ENCODE peak calls at places on chromosomes 12 and 14, in eight cellular contexts. E, U, V, H, W, O, J and T are unnamed samples.

GRCh38 chr12:67239061-67239460 is 30.1 kb upstream of the CAND1 start:
- DNase-seq in E (peak; percentile 48), U (no peak), V (no peak), H (no peak), W (no peak), O (no peak), J (no peak), T (no peak)

GRCh38 chr14:95500772-95501401 is 15.6 kb downstream of the SYNE3 start:
- DNase-seq in E (peak; percentile 50), U (no peak), V (no peak), H (peak; percentile 53), W (no peak), O (peak; percentile 69), J (peak; percentile 60), T (no peak)

GRCh38 chr12:58671196-58671595 is 249.1 kb downstream of the LRIG3 start:
- DNase-seq in E (peak; percentile 4), U (no peak), V (no peak), H (no peak), W (no peak), O (no peak), J (no peak), T (no peak)

GRCh38 chr12:90940872-90941499 is 14.0 kb downstream of the CCER1 start:
- DNase-seq in E (peak; percentile 71), U (no peak), V (peak; percentile 65), H (no peak), W (no peak), O (no peak), J (no peak), T (no peak)

GRCh38 chr12:76921072-76921471 is 42.3 kb upstream of the CSRP2 start:
- DNase-seq in E (no peak), U (no peak), V (no peak), H (no peak), W (no peak), O (no peak), J (peak; percentile 20), T (no peak)

GRCh38 chr14:24172871-24173281 is 996 bp downstream of the REC8 start:
- DNase-seq in E (no peak), U (no peak), V (no peak), H (no peak), W (no peak), O (no peak), J (no peak), T (no peak)

GRCh38 chr14:30034049-30034635 is 106.5 kb upstream of the PRKD1 start:
- DNase-seq in E (peak; percentile 6), U (no peak), V (peak; percentile 63), H (no peak), W (no peak), O (no peak), J (no peak), T (peak; percentile 28)

GRCh38 chr12:11963841-11964471 is 106.8 kb upstream of the BCL2L14 start:
- DNase-seq in E (no peak), U (no peak), V (no peak), H (no peak), W (no peak), O (no peak), J (no peak), T (peak; percentile 23)

GRCh38 chr14:31787377-31787776 is 226.2 kb downstream of the NUBPL start:
- DNase-seq in E (peak; percentile 66), U (no peak), V (no peak), H (no peak), W (no peak), O (no peak), J (no peak), T (no peak)

GRCh38 chr12:27207626-27208413 is 36.3 kb upstream of the STK38L start:
- DNase-seq in E (peak; percentile 54), U (no peak), V (no peak), H (no peak), W (no peak), O (no peak), J (no peak), T (no peak)

GRCh38 chr14:90567991-90568390 is 171.2 kb downstream of the CALM1 start:
- DNase-seq in E (no peak), U (no peak), V (peak; percentile 36), H (no peak), W (no peak), O (no peak), J (no peak), T (no peak)

GRCh38 chr12:132761032-132761910 is at the start of gene ANKLE2:
- DNase-seq in E (peak; percentile 35), U (peak; percentile 68), V (peak; percentile 50), H (peak; percentile 50), W (peak; percentile 54), O (peak; percentile 34), J (peak; percentile 56), T (peak; percentile 94)

GRCh38 chr14:103735022-103735421 is 19.4 kb downstream of the ZFYVE21 start:
- DNase-seq in E (no peak), U (no peak), V (no peak), H (no peak), W (no peak), O (peak; percentile 22), J (no peak), T (peak; percentile 54)

GRCh38 chr14:104387000-104387384 is 192.6 kb upstream of the C14orf180 start:
- DNase-seq in E (no peak), U (peak; percentile 31), V (no peak), H (no peak), W (no peak), O (peak; percentile 7), J (no peak), T (peak; percentile 52)

GRCh38 chr12:120466560-120467315 is 2.8 kb downstream of the SRSF9 start:
- DNase-seq in E (peak; percentile 37), U (peak; percentile 56), V (peak; percentile 77), H (no peak), W (no peak), O (no peak), J (peak; percentile 78), T (no peak)

GRCh38 chr12:128629979-128630378 is 193.8 kb downstream of the SLC15A4 start:
- DNase-seq in E (no peak), U (no peak), V (no peak), H (no peak), W (no peak), O (no peak), J (no peak), T (no peak)

GRCh38 chr14:100330396-100330931 is 7.3 kb downstream of the SLC25A47 start:
- DNase-seq in E (no peak), U (no peak), V (no peak), H (no peak), W (no peak), O (no peak), J (no peak), T (peak; percentile 70)

GRCh38 chr14:58878740-58879139 is 241.0 kb downstream of the DACT1 start:
- DNase-seq in E (peak; percentile 21), U (no peak), V (peak; percentile 3), H (no peak), W (no peak), O (no peak), J (no peak), T (peak; percentile 5)

GRCh38 chr12:46926536-46926935 is 100.7 kb upstream of the SLC38A4 start:
- DNase-seq in E (no peak), U (no peak), V (no peak), H (no peak), W (no peak), O (no peak), J (no peak), T (no peak)

GRCh38 chr14:21498540-21499526 is 12.3 kb downstream of the METTL3 start:
- DNase-seq in E (peak; percentile 47), U (no peak), V (peak; percentile 95), H (no peak), W (no peak), O (no peak), J (no peak), T (peak; percentile 56)

GRCh38 chr12:53930591-53931255 is 7.9 kb upstream of the HOXC13 start:
- DNase-seq in E (no peak), U (no peak), V (peak; percentile 49), H (no peak), W (no peak), O (no peak), J (no peak), T (peak; percentile 34)
- H3K27me3 ChIP-seq in E (peaks cover 73% of the 10 kb centered on the region), U (peaks cover 52% of the 10 kb centered on the region), V (peaks cover 100% of the 10 kb centered on the region), H (peaks cover 100% of the 10 kb centered on the region), W (peaks cover 40% of the 10 kb centered on the region), O (peaks cover 15% of the 10 kb centered on the region), J (no peaks in the 10 kb centered on the region), T (peaks cover 100% of the 10 kb centered on the region)

GRCh38 chr12:111091036-111091435 is 170.7 kb upstream of the MYL2 start:
- DNase-seq in E (no peak), U (no peak), V (no peak), H (no peak), W (no peak), O (no peak), J (no peak), T (no peak)
- H3K4me3 ChIP-seq in E (no peak overlapping the region), U (no peak overlapping the region), V (no peak overlapping the region), H (no peak overlapping the region), W (no peak overlapping the region), O (no peak overlapping the region), J (no peak overlapping the region), T (no peak overlapping the region)

DNA sequence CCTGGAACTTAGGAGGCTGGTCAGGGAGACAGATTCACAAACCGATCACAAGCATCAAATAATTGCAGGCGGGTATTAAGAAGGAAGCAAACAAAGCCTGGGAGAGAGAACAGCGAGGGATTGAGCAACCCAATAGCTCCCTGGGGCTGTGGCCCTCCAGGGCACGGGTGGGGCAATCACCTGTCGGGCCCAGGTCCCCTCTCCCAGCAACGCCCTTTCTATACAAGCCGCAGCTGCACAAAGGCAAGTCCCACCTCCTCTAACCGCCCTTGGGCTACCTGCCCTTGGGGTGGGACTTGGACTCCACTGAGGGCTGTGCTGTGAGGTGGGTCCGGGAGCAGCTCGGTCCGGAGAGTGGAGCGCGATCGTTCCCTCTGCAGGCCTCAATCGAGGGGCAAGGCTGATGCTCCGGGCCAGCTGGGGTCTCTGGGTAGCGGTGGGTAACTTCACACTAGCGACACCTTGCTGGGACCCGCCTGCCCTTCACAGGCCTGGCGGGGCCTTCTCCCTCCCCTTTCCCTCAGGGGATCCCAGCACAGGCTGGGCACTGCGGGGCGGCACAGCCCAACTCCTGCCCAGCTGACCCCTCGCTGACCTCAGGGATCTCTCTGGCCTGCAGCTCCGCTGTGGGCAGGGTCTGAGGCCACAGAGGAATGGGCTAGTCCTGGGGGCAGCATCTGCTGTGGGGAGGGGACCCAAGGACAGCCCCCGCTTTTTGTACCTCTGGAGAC is 8.0 kb downstream of the PHB2 start:
- DNase-seq in E (no peak), U (peak; percentile 50), V (peak; percentile 58), H (peak; percentile 13), W (peak; percentile 82), O (peak; percentile 24), J (no peak), T (peak; percentile 79)
- H3K36me3 ChIP-seq in E (peaks cover 19% of the 10 kb centered on the region), U (peaks cover 44% of the 10 kb centered on the region), V (peaks cover 15% of the 10 kb centered on the region), H (peaks cover 23% of the 10 kb centered on the region), W (peaks cover 4% of the 10 kb centered on the region), O (no peaks in the 10 kb centered on the region), J (no peaks in the 10 kb centered on the region), T (peaks cover 17% of the 10 kb centered on the region)

DNA sequence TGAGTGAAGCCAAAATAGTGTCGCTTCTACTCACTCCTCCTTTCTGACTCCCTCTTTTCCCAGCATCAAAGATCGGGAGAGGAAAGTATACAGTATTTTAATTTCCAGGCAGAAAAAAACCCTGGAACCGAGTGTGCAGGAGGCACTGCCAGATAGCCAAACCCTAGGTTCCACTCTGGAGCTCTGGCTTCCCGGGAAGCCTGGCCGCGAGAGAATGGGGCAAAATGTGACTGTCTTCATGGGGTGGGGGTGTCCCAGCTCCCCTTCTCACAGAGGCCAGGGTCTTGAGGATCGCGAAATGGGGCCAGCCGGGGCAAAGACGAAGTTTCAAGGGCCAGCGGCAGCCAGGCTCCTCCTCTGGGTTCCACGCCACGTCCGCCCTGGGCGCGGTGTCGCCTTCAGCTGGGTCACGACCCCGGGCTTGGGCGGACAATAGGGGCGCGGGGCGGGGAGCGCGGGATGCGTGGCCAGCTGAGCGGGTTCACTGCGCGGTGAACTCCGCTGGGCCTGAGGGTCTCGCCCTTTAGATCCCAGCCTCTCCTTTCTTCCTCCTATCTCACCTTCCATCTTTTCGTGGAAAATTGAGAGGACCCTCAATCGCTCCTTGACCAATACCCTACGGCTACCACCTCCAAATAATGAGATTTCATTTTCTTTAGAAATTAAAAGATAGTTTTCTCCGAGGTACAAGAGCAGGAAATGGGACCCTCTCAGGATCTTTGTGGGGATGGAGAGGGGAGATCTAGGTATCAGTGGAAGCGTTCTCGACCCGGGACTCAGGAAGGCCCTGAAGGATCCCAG is 6.7 kb downstream of the HOXC4 start:
- DNase-seq in E (no peak), U (no peak), V (no peak), H (no peak), W (no peak), O (no peak), J (no peak), T (peak; percentile 61)
- H3K27me3 ChIP-seq in E (peaks cover 44% of the 10 kb centered on the region), U (peaks cover 12% of the 10 kb centered on the region), V (peaks cover 100% of the 10 kb centered on the region), H (peaks cover 98% of the 10 kb centered on the region), W (no peaks in the 10 kb centered on the region), O (no peaks in the 10 kb centered on the region), J (no peaks in the 10 kb centered on the region), T (peaks cover 98% of the 10 kb centered on the region)